ENCODE peak calls at places on chromosome 4, in four cellular contexts. O is HepG2, N is K562, U is SK-N-SH. G is an unnamed sample.

GRCh38 chr4:127521463-127521862 is 111.3 kb upstream of the INTU start:
- DNase-seq in O (no peak), N (no peak), U (no peak), G (no peak)

GRCh38 chr4:147109800-147110199 is 164.1 kb upstream of the TTC29 start:
- DNase-seq in O (no peak), N (no peak), U (no peak), G (no peak)

GRCh38 chr4:60463846-60464502 is 736.2 kb upstream of the ADGRL3 start:
- DNase-seq in O (peak; percentile 1), N (no peak), U (no peak), G (peak; percentile 41)

GRCh38 chr4:102514298-102514964 is 13.3 kb downstream of the NFKB1 start:
- DNase-seq in O (peak; percentile 48), N (no peak), U (no peak), G (no peak)

GRCh38 chr4:1300466-1301455 is 11.1 kb downstream of the MAEA start:
- DNase-seq in O (no peak), N (no peak), U (peak; percentile 10), G (peak; percentile 100)

GRCh38 chr4:72564184-72564583 is 4.8 kb downstream of the ADAMTS3 start:
- DNase-seq in O (no peak), N (no peak), U (no peak), G (no peak)

GRCh38 chr4:140092094-140092820 is 61.7 kb downstream of the MAML3 start:
- DNase-seq in O (no peak), N (no peak), U (peak; percentile 74), G (peak; percentile 67)

GRCh38 chr4:3016839-3017410 is 53.6 kb downstream of the GRK4 start:
- DNase-seq in O (no peak), N (no peak), U (peak; percentile 42), G (no peak)

GRCh38 chr4:130705023-130705422 is 1609.1 kb downstream of the C4orf33 start:
- DNase-seq in O (no peak), N (no peak), U (peak; percentile 0), G (no peak)

GRCh38 chr4:167578906-167579305 is 344.6 kb upstream of the SPOCK3 start:
- DNase-seq in O (no peak), N (no peak), U (no peak), G (peak; percentile 3)

GRCh38 chr4:110172972-110173371 is 25.4 kb downstream of the ELOVL6 start:
- DNase-seq in O (no peak), N (no peak), U (no peak), G (no peak)

GRCh38 chr4:103244251-103244650 is 46.1 kb upstream of the CENPE start:
- DNase-seq in O (no peak), N (no peak), U (no peak), G (no peak)

GRCh38 chr4:26891054-26891453 is 30.4 kb downstream of the STIM2 start:
- DNase-seq in O (no peak), N (no peak), U (no peak), G (no peak)

GRCh38 chr4:173878701-173879100 is 348.7 kb upstream of the HAND2 start:
- DNase-seq in O (no peak), N (peak; percentile 7), U (peak; percentile 30), G (peak; percentile 3)

GRCh38 chr4:156182269-156182668 is 228.6 kb upstream of the CTSO start:
- DNase-seq in O (no peak), N (no peak), U (no peak), G (no peak)

GRCh38 chr4:173463816-173464215 is 64.9 kb upstream of the SCRG1 start:
- DNase-seq in O (no peak), N (no peak), U (no peak), G (no peak)

GRCh38 chr4:25448379-25449109 is 71.5 kb downstream of the ANAPC4 start:
- DNase-seq in O (no peak), N (no peak), U (no peak), G (no peak)

GRCh38 chr4:121690001-121690400 is 6.8 kb downstream of the ANXA5 start:
- DNase-seq in O (no peak), N (no peak), U (no peak), G (no peak)

GRCh38 chr4:69713593-69713992 is 46.8 kb downstream of the SULT1B1 start:
- DNase-seq in O (peak; percentile 65), N (no peak), U (no peak), G (peak; percentile 42)

GRCh38 chr4:106806158-106806797 is 229.8 kb downstream of the DKK2 start:
- DNase-seq in O (no peak), N (no peak), U (no peak), G (no peak)

GRCh38 chr4:91116861-91117260 is 989.7 kb downstream of the CCSER1 start:
- DNase-seq in O (no peak), N (no peak), U (peak; percentile 15), G (peak; percentile 11)

GRCh38 chr4:148054275-148054674 is 322.4 kb downstream of the ARHGAP10 start:
- DNase-seq in O (no peak), N (no peak), U (no peak), G (peak; percentile 32)

GRCh38 chr4:2907226-2907625 is 56.0 kb downstream of the NOP14 start:
- DNase-seq in O (no peak), N (no peak), U (no peak), G (no peak)

GRCh38 chr4:111988514-111988913 is 156.7 kb upstream of the FAM241A start:
- DNase-seq in O (no peak), N (no peak), U (no peak), G (no peak)

GRCh38 chr4:94545296-94545695 is 93.6 kb downstream of the PDLIM5 start:
- DNase-seq in O (peak; percentile 71), N (no peak), U (no peak), G (no peak)

GRCh38 chr4:126267689-126268088 is 952.9 kb downstream of the FAT4 start:
- DNase-seq in O (no peak), N (no peak), U (no peak), G (no peak)

GRCh38 chr4:125085-125820 is 952 bp downstream of the ZNF718 start:
- DNase-seq in O (no peak), N (peak; percentile 33), U (no peak), G (peak; percentile 66)

GRCh38 chr4:124275-125081 is at the start of gene ZNF718:
- DNase-seq in O (no peak), N (peak; percentile 90), U (peak; percentile 77), G (peak; percentile 98)

GRCh38 chr4:116499-116898 is 7.8 kb upstream of the ZNF718 start:
- DNase-seq in O (no peak), N (no peak), U (no peak), G (no peak)

GRCh38 chr4:121408-122084 is 2.8 kb upstream of the ZNF718 start:
- DNase-seq in O (no peak), N (no peak), U (no peak), G (peak; percentile 94)

DNA sequence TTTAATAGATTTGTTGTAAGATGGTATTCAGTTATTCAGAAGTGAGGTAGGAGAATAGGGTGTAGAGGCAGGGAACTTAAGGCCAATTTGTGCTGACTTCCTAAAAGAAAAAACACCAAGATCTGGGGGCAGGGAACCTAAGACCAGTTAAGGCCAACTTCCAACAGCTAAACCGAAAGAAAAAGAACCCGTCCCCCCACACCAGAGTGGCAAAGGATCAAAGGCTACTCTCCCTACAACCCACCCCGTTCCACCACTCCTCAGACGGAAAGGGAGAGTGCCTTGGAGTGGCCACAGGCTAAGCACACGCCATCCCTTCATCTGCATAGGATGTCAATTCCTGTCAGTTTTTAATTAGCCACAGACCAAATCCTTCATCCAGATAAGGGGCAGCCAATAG is 3.7 kb upstream of the ZNF718 start:
- DNase-seq in O (no peak), N (no peak), U (no peak), G (peak; percentile 51)
- H3K4me3 ChIP-seq in O (no peak overlapping the region), N (no peak overlapping the region), U (no peak overlapping the region), G (peak overlapping the region; percentile 30)

DNA sequence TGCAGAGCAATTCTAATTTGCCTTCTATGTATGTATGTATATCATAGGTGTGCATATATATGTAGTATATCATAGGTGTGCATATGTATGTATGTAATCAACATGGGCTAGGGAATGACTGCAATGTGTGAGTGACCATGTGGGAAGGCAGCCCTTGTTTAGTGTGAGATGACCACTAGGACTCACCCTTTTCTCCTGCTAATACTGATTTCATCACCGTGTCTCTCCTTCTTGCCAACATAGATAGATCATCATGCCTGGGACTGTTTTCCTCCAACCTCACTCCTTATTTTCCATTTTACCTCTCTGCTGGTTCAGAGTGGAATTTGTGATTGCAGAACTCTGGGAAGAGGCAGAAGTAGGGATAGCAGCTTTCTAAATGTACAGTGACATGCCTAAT is 63.6 kb upstream of the SFRP2 start:
- DNase-seq in O (no peak), N (no peak), U (no peak), G (no peak)
- TF ChIP-seq MAX in O (no peak), N (no peak), U (no peak), G (no peak)

DNA sequence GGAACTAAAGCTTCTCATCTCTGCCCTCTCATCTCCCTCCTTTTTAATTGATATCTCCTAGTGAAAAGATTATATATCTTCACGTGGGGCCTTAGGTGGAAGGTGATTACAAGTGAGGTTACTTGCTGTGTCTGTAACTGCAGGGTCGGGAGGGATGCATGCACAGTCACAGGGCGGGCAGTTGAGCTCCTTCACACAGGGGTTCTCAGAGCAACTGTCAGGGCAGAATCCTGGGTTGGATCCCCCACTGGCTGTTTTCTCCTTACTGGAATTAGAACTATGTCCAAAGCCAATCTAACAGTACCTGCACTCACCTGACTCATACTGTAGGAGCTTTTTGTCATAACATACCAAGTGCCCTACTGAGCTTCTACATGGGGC is 141.1 kb downstream of the AASDH start:
- DNase-seq in O (no peak), N (no peak), U (no peak), G (no peak)
- TF ChIP-seq CTCF in O (no peak), N (no peak), U (no peak), G (no peak)

GRCh38 chr4:99059550-99059949 is 29.0 kb downstream of the ADH5 start:
- DNase-seq in O (no peak), N (no peak), U (no peak), G (no peak)
- H3K4me3 ChIP-seq in O (no peak overlapping the region), N (no peak overlapping the region), U (no peak overlapping the region), G (no peak overlapping the region)

GRCh38 chr4:6942238-6942800 is 32.7 kb downstream of the TBC1D14 start:
- DNase-seq in O (no peak), N (peak; percentile 57), U (no peak), G (peak; percentile 94)
- TF ChIP-seq MAX in O (no peak), N (no peak), U (no peak), G (peak; percentile 54)